ENCODE peak calls at places on chromosomes 11 and 22, in eight cellular contexts. S is Right ventricle myocardium superior; J is EL; Y is COLO829; Q is stimulated activated naive CD8-positive, alpha-beta T cell treated with anti-CD3 and anti-CD28 coated beads, Interleukin-15, Interleukin-2, amounts not matched to agents 100 U/mL and 50 U/mL, for 24 hours; F is SK-N-SH; L is hippocampal formation; R is stimulated activated CD8-positive, alpha-beta memory T cell treated with anti-CD3 and anti-CD28 coated beads, Interleukin-15, amount 100 ng/mL, for 1 hour. I is an unnamed sample.

GRCh38 chr11:108608548-108608947 is 15.0 kb upstream of the EXPH5 start:
- DNase-seq in S (no peak), J (no peak), Y (no peak), Q (no peak), F (no peak), L (no peak), R (no peak), I (peak; percentile 29)

GRCh38 chr22:22103078-22103593 is 120.5 kb upstream of the TOP3B start:
- DNase-seq in S (no peak), J (no peak), Y (no peak), Q (peak; percentile 39), F (peak; percentile 44), L (no peak), R (no peak), I (peak; percentile 72)

GRCh38 chr22:47031628-47031915 is 269.1 kb downstream of the TBC1D22A start:
- DNase-seq in S (peak; percentile 19), J (no peak), Y (no peak), Q (no peak), F (no peak), L (no peak), R (no peak), I (no peak)

GRCh38 chr11:22343411-22344032 is 5.3 kb downstream of the SLC17A6 start:
- DNase-seq in S (no peak), J (no peak), Y (no peak), Q (no peak), F (no peak), L (no peak), R (no peak), I (peak; percentile 60)

GRCh38 chr22:22584722-22585121 is 25.7 kb upstream of the PRAME start:
- DNase-seq in S (no peak), J (no peak), Y (no peak), Q (no peak), F (no peak), L (no peak), R (no peak), I (no peak)

GRCh38 chr11:106063009-106063408 is 14.1 kb downstream of the KBTBD3 start:
- DNase-seq in S (no peak), J (no peak), Y (no peak), Q (no peak), F (no peak), L (no peak), R (no peak), I (no peak)

GRCh38 chr22:35446365-35446764 is 46.4 kb downstream of the MCM5 start:
- DNase-seq in S (no peak), J (peak; percentile 95), Y (peak; percentile 92), Q (no peak), F (no peak), L (no peak), R (no peak), I (no peak)

GRCh38 chr11:70471254-70471653 is 72.9 kb downstream of the CTTN start:
- DNase-seq in S (no peak), J (peak; percentile 36), Y (peak; percentile 27), Q (peak; percentile 19), F (peak; percentile 56), L (no peak), R (no peak), I (peak; percentile 93)

GRCh38 chr11:629237-629583 is 2.2 kb upstream of the SCT start:
- DNase-seq in S (no peak), J (no peak), Y (no peak), Q (no peak), F (no peak), L (no peak), R (no peak), I (no peak)

GRCh38 chr11:77046060-77046501 is 11.9 kb downstream of the B3GNT6 start:
- DNase-seq in S (peak; percentile 55), J (peak; percentile 19), Y (no peak), Q (peak; percentile 74), F (peak; percentile 92), L (no peak), R (peak; percentile 24), I (peak; percentile 84)

GRCh38 chr11:111402411-111402810 is 23.3 kb upstream of the POU2AF1 start:
- DNase-seq in S (no peak), J (no peak), Y (no peak), Q (no peak), F (no peak), L (no peak), R (no peak), I (no peak)

GRCh38 chr11:97764605-97765004 is 1256.1 kb upstream of the CNTN5 start:
- DNase-seq in S (no peak), J (no peak), Y (no peak), Q (no peak), F (no peak), L (no peak), R (no peak), I (peak; percentile 11)

GRCh38 chr22:30206964-30207363 is 39.6 kb downstream of the LIF start:
- DNase-seq in S (no peak), J (peak; percentile 99), Y (peak; percentile 96), Q (no peak), F (peak; percentile 38), L (no peak), R (no peak), I (peak; percentile 81)

GRCh38 chr11:65298131-65298535 is 16.5 kb upstream of the CDC42EP2 start:
- DNase-seq in S (peak; percentile 96), J (no peak), Y (no peak), Q (no peak), F (no peak), L (peak; percentile 71), R (no peak), I (no peak)

GRCh38 chr11:17351510-17352176 is at the start of gene NCR3LG1:
- DNase-seq in S (peak; percentile 73), J (peak; percentile 68), Y (peak; percentile 3), Q (peak; percentile 69), F (peak; percentile 73), L (peak; percentile 47), R (peak; percentile 22), I (peak; percentile 77)

GRCh38 chr11:13446444-13446843 is 16.6 kb downstream of the BTBD10 start:
- DNase-seq in S (no peak), J (peak; percentile 55), Y (peak; percentile 4), Q (no peak), F (no peak), L (no peak), R (no peak), I (no peak)

GRCh38 chr11:59186130-59186594 is 14.2 kb downstream of the DTX4 start:
- DNase-seq in S (no peak), J (peak; percentile 30), Y (peak; percentile 72), Q (peak; percentile 66), F (peak; percentile 68), L (peak; percentile 14), R (peak; percentile 19), I (peak; percentile 72)

GRCh38 chr22:37476389-37477329 is 9.5 kb downstream of the MFNG start:
- DNase-seq in S (no peak), J (no peak), Y (no peak), Q (no peak), F (no peak), L (no peak), R (no peak), I (no peak)

GRCh38 chr11:113464416-113464815 is 10.8 kb downstream of the DRD2 start:
- DNase-seq in S (no peak), J (no peak), Y (no peak), Q (no peak), F (no peak), L (no peak), R (no peak), I (no peak)

GRCh38 chr11:65150513-65151271 is 16.4 kb upstream of the SYVN1 start:
- DNase-seq in S (peak; percentile 92), J (peak; percentile 92), Y (peak; percentile 45), Q (peak; percentile 52), F (peak; percentile 82), L (peak; percentile 46), R (no peak), I (no peak)

GRCh38 chr22:48343461-48343860 is 1484.2 kb downstream of the BRD1 start:
- DNase-seq in S (no peak), J (no peak), Y (no peak), Q (no peak), F (no peak), L (no peak), R (no peak), I (no peak)

GRCh38 chr11:66278396-66279091 is 569 bp downstream of the CNIH2 start:
- DNase-seq in S (no peak), J (no peak), Y (no peak), Q (no peak), F (peak; percentile 79), L (no peak), R (no peak), I (peak; percentile 76)

GRCh38 chr11:63871962-63872832 is 33.3 kb downstream of the MARK2 start:
- DNase-seq in S (peak; percentile 76), J (peak; percentile 98), Y (peak; percentile 83), Q (peak; percentile 54), F (peak; percentile 80), L (peak; percentile 77), R (no peak), I (peak; percentile 67)

GRCh38 chr11:69648679-69649575 is 8.0 kb downstream of the CCND1 start:
- DNase-seq in S (no peak), J (no peak), Y (no peak), Q (no peak), F (no peak), L (no peak), R (no peak), I (no peak)

GRCh38 chr11:65770951-65771567 is 9.7 kb downstream of the AP5B1 start:
- DNase-seq in S (no peak), J (no peak), Y (no peak), Q (no peak), F (no peak), L (no peak), R (no peak), I (no peak)

GRCh38 chr22:27801616-27802388 is at the start of gene MN1:
- DNase-seq in S (peak; percentile 79), J (peak; percentile 44), Y (no peak), Q (peak; percentile 47), F (peak; percentile 89), L (peak; percentile 58), R (peak; percentile 20), I (peak; percentile 86)

GRCh38 chr11:60657880-60658279 is 41.5 kb upstream of the MS4A8 start:
- DNase-seq in S (no peak), J (no peak), Y (no peak), Q (no peak), F (no peak), L (no peak), R (no peak), I (peak; percentile 11)

GRCh38 chr22:50603511-50604255 is 3.1 kb downstream of the MAPK8IP2 start:
- DNase-seq in S (no peak), J (no peak), Y (no peak), Q (no peak), F (no peak), L (no peak), R (no peak), I (peak; percentile 60)

GRCh38 chr11:119854521-119854920 is 125.5 kb upstream of the NECTIN1 start:
- DNase-seq in S (no peak), J (no peak), Y (no peak), Q (no peak), F (no peak), L (no peak), R (no peak), I (no peak)

GRCh38 chr11:84310261-84310660 is 1024.1 kb upstream of the CCDC90B start:
- DNase-seq in S (no peak), J (no peak), Y (no peak), Q (no peak), F (no peak), L (no peak), R (no peak), I (no peak)

GRCh38 chr22:46649176-46650077 is 29.2 kb downstream of the GRAMD4 start:
- DNase-seq in S (peak; percentile 67), J (no peak), Y (no peak), Q (no peak), F (no peak), L (no peak), R (no peak), I (no peak)

GRCh38 chr11:132858203-132858602 is 674.1 kb downstream of the OPCML start:
- DNase-seq in S (no peak), J (peak; percentile 21), Y (peak; percentile 16), Q (no peak), F (no peak), L (no peak), R (no peak), I (peak; percentile 83)

GRCh38 chr11:131767421-131767820 is 397.0 kb downstream of the NTM start:
- DNase-seq in S (no peak), J (peak; percentile 56), Y (no peak), Q (no peak), F (no peak), L (no peak), R (no peak), I (no peak)

GRCh38 chr22:23386822-23387580 is 193.1 kb downstream of the IGLL1 start:
- DNase-seq in S (no peak), J (no peak), Y (no peak), Q (no peak), F (no peak), L (no peak), R (no peak), I (no peak)